ENCODE peak calls at places on chromosomes 4 and X, in four cellular contexts. N, U, D and I are unnamed samples.

GRCh38 chr4:165723051-165723805 is 149.8 kb upstream of the TLL1 start:
- DNase-seq in N (peak; percentile 39), U (no peak), D (no peak), I (no peak)

GRCh38 chrX:136271300-136271699 is 20.1 kb upstream of the MAP7D3 start:
- DNase-seq in N (no peak), U (peak; percentile 49), D (no peak), I (peak; percentile 81)

GRCh38 chrX:40008841-40009461 is 88.8 kb downstream of the BCOR start:
- DNase-seq in N (no peak), U (no peak), D (peak; percentile 77), I (peak; percentile 52)

GRCh38 chrX:79365591-79365990 is 1.5 kb downstream of the ITM2A start:
- DNase-seq in N (no peak), U (no peak), D (no peak), I (no peak)

GRCh38 chr4:14627038-14627437 is 375.2 kb upstream of the CPEB2 start:
- DNase-seq in N (no peak), U (no peak), D (no peak), I (no peak)

GRCh38 chr4:926538-926937 is 5.6 kb downstream of the GAK start:
- DNase-seq in N (peak; percentile 10), U (peak; percentile 59), D (peak; percentile 51), I (no peak)

GRCh38 chr4:71550220-71551190 is 211.7 kb downstream of the SLC4A4 start:
- DNase-seq in N (peak; percentile 33), U (no peak), D (no peak), I (no peak)

GRCh38 chr4:87342872-87343271 is 20.2 kb upstream of the HSD17B13 start:
- DNase-seq in N (no peak), U (no peak), D (no peak), I (no peak)

GRCh38 chr4:140152760-140153418 is 1.1 kb downstream of the MAML3 start:
- DNase-seq in N (peak; percentile 48), U (peak; percentile 38), D (peak; percentile 91), I (no peak)